ENCODE peak calls at places on chromosomes 7 and 10, in nine cellular contexts. One of them, this sample, is unnamed.

GRCh38 chr10:117140525-117140902 is 2.4 kb upstream of the VAX1 start:
- DNase-seq in NCI-H82: no peak
- DNase-seq in T-helper 9 cell: no peak
- DNase-seq in AML-193: no peak
- DNase-seq in transverse colon: no peak
- DNase-seq in OCI-LY7: no peak
- DNase-seq in naive thymus-derived CD4-positive, alpha-beta T cell: no peak
- DNase-seq in hypothalamus: no peak
- DNase-seq in stimulated activated CD4-positive, alpha-beta T cell treated with anti-CD3 and anti-CD28 coated beads, Interleukin-2, amount 100 ng/mL, for 24 hours: no peak
- DNase-seq in this sample: no peak

GRCh38 chr10:82150123-82150900 is 275.3 kb downstream of the NRG3 start:
- DNase-seq in NCI-H82: peak
- DNase-seq in T-helper 9 cell: no peak
- DNase-seq in AML-193: peak
- DNase-seq in transverse colon: peak
- DNase-seq in OCI-LY7: peak
- DNase-seq in naive thymus-derived CD4-positive, alpha-beta T cell: no peak
- DNase-seq in hypothalamus: no peak
- DNase-seq in stimulated activated CD4-positive, alpha-beta T cell treated with anti-CD3 and anti-CD28 coated beads, Interleukin-2, amount 100 ng/mL, for 24 hours: no peak
- DNase-seq in this sample: no peak

GRCh38 chr10:28279878-28280277 is 23.0 kb downstream of the MPP7 start:
- DNase-seq in NCI-H82: no peak
- DNase-seq in T-helper 9 cell: no peak
- DNase-seq in AML-193: no peak
- DNase-seq in transverse colon: no peak
- DNase-seq in OCI-LY7: no peak
- DNase-seq in naive thymus-derived CD4-positive, alpha-beta T cell: no peak
- DNase-seq in hypothalamus: no peak
- DNase-seq in stimulated activated CD4-positive, alpha-beta T cell treated with anti-CD3 and anti-CD28 coated beads, Interleukin-2, amount 100 ng/mL, for 24 hours: no peak
- DNase-seq in this sample: no peak

GRCh38 chr7:97873606-97874005 is 1.4 kb upstream of the ASNS start:
- DNase-seq in NCI-H82: no peak
- DNase-seq in T-helper 9 cell: no peak
- DNase-seq in AML-193: no peak
- DNase-seq in transverse colon: no peak
- DNase-seq in OCI-LY7: no peak
- DNase-seq in naive thymus-derived CD4-positive, alpha-beta T cell: no peak
- DNase-seq in hypothalamus: no peak
- DNase-seq in stimulated activated CD4-positive, alpha-beta T cell treated with anti-CD3 and anti-CD28 coated beads, Interleukin-2, amount 100 ng/mL, for 24 hours: no peak
- DNase-seq in this sample: no peak

GRCh38 chr10:34187201-34187600 is 627.9 kb downstream of the PARD3 start:
- DNase-seq in NCI-H82: no peak
- DNase-seq in T-helper 9 cell: no peak
- DNase-seq in AML-193: no peak
- DNase-seq in transverse colon: no peak
- DNase-seq in OCI-LY7: no peak
- DNase-seq in naive thymus-derived CD4-positive, alpha-beta T cell: no peak
- DNase-seq in hypothalamus: no peak
- DNase-seq in stimulated activated CD4-positive, alpha-beta T cell treated with anti-CD3 and anti-CD28 coated beads, Interleukin-2, amount 100 ng/mL, for 24 hours: no peak
- DNase-seq in this sample: no peak

GRCh38 chr7:6208573-6209328 is 63.7 kb downstream of the CYTH3 start:
- DNase-seq in NCI-H82: no peak
- DNase-seq in T-helper 9 cell: no peak
- DNase-seq in AML-193: no peak
- DNase-seq in transverse colon: no peak
- DNase-seq in OCI-LY7: no peak
- DNase-seq in naive thymus-derived CD4-positive, alpha-beta T cell: no peak
- DNase-seq in hypothalamus: no peak
- DNase-seq in stimulated activated CD4-positive, alpha-beta T cell treated with anti-CD3 and anti-CD28 coated beads, Interleukin-2, amount 100 ng/mL, for 24 hours: no peak
- DNase-seq in this sample: no peak

GRCh38 chr7:157009170-157009777 is 1.2 kb downstream of the MNX1 start:
- DNase-seq in NCI-H82: no peak
- DNase-seq in T-helper 9 cell: no peak
- DNase-seq in AML-193: no peak
- DNase-seq in transverse colon: peak
- DNase-seq in OCI-LY7: no peak
- DNase-seq in naive thymus-derived CD4-positive, alpha-beta T cell: no peak
- DNase-seq in hypothalamus: no peak
- DNase-seq in stimulated activated CD4-positive, alpha-beta T cell treated with anti-CD3 and anti-CD28 coated beads, Interleukin-2, amount 100 ng/mL, for 24 hours: no peak
- DNase-seq in this sample: no peak

GRCh38 chr7:27200761-27201230 is 905 bp upstream of the HOXA13 start:
- DNase-seq in NCI-H82: peak
- DNase-seq in T-helper 9 cell: no peak
- DNase-seq in AML-193: no peak
- DNase-seq in transverse colon: no peak
- DNase-seq in OCI-LY7: no peak
- DNase-seq in naive thymus-derived CD4-positive, alpha-beta T cell: no peak
- DNase-seq in hypothalamus: no peak
- DNase-seq in stimulated activated CD4-positive, alpha-beta T cell treated with anti-CD3 and anti-CD28 coated beads, Interleukin-2, amount 100 ng/mL, for 24 hours: no peak
- DNase-seq in this sample: no peak

GRCh38 chr7:98423043-98423442 is 22.2 kb upstream of the BAIAP2L1 start:
- DNase-seq in NCI-H82: peak
- DNase-seq in T-helper 9 cell: no peak
- DNase-seq in AML-193: no peak
- DNase-seq in transverse colon: no peak
- DNase-seq in OCI-LY7: peak
- DNase-seq in naive thymus-derived CD4-positive, alpha-beta T cell: no peak
- DNase-seq in hypothalamus: no peak
- DNase-seq in stimulated activated CD4-positive, alpha-beta T cell treated with anti-CD3 and anti-CD28 coated beads, Interleukin-2, amount 100 ng/mL, for 24 hours: no peak
- DNase-seq in this sample: no peak

GRCh38 chr10:63197304-63198092 is 64.4 kb downstream of the NRBF2 start:
- DNase-seq in NCI-H82: no peak
- DNase-seq in T-helper 9 cell: no peak
- DNase-seq in AML-193: no peak
- DNase-seq in transverse colon: no peak
- DNase-seq in OCI-LY7: no peak
- DNase-seq in naive thymus-derived CD4-positive, alpha-beta T cell: no peak
- DNase-seq in hypothalamus: no peak
- DNase-seq in stimulated activated CD4-positive, alpha-beta T cell treated with anti-CD3 and anti-CD28 coated beads, Interleukin-2, amount 100 ng/mL, for 24 hours: no peak
- DNase-seq in this sample: no peak

GRCh38 chr7:22008011-22008410 is 62.3 kb upstream of the CDCA7L start:
- DNase-seq in NCI-H82: no peak
- DNase-seq in T-helper 9 cell: no peak
- DNase-seq in AML-193: no peak
- DNase-seq in transverse colon: no peak
- DNase-seq in OCI-LY7: no peak
- DNase-seq in naive thymus-derived CD4-positive, alpha-beta T cell: no peak
- DNase-seq in hypothalamus: no peak
- DNase-seq in stimulated activated CD4-positive, alpha-beta T cell treated with anti-CD3 and anti-CD28 coated beads, Interleukin-2, amount 100 ng/mL, for 24 hours: no peak
- DNase-seq in this sample: no peak

GRCh38 chr10:593901-594457 is 95.5 kb downstream of the DIP2C start:
- DNase-seq in NCI-H82: no peak
- DNase-seq in T-helper 9 cell: no peak
- DNase-seq in AML-193: no peak
- DNase-seq in transverse colon: no peak
- DNase-seq in OCI-LY7: no peak
- DNase-seq in naive thymus-derived CD4-positive, alpha-beta T cell: no peak
- DNase-seq in hypothalamus: no peak
- DNase-seq in stimulated activated CD4-positive, alpha-beta T cell treated with anti-CD3 and anti-CD28 coated beads, Interleukin-2, amount 100 ng/mL, for 24 hours: no peak
- DNase-seq in this sample: no peak

GRCh38 chr10:128633864-128634541 is 507.8 kb upstream of the MKI67 start:
- DNase-seq in NCI-H82: no peak
- DNase-seq in T-helper 9 cell: no peak
- DNase-seq in AML-193: no peak
- DNase-seq in transverse colon: peak
- DNase-seq in OCI-LY7: no peak
- DNase-seq in naive thymus-derived CD4-positive, alpha-beta T cell: no peak
- DNase-seq in hypothalamus: no peak
- DNase-seq in stimulated activated CD4-positive, alpha-beta T cell treated with anti-CD3 and anti-CD28 coated beads, Interleukin-2, amount 100 ng/mL, for 24 hours: no peak
- DNase-seq in this sample: no peak

GRCh38 chr10:84946984-84947383 is 618.6 kb downstream of the CCSER2 start:
- DNase-seq in NCI-H82: no peak
- DNase-seq in T-helper 9 cell: no peak
- DNase-seq in AML-193: no peak
- DNase-seq in transverse colon: no peak
- DNase-seq in OCI-LY7: no peak
- DNase-seq in naive thymus-derived CD4-positive, alpha-beta T cell: no peak
- DNase-seq in hypothalamus: no peak
- DNase-seq in stimulated activated CD4-positive, alpha-beta T cell treated with anti-CD3 and anti-CD28 coated beads, Interleukin-2, amount 100 ng/mL, for 24 hours: no peak
- DNase-seq in this sample: no peak

This sample was measured in CD4-positive, CD25-positive, alpha-beta regulatory T cell.